ENCODE peak calls at places on chromosomes 16 and 17, in seven cellular contexts. G is NAMALWA; I is nucleus accumbens; S is neural crest cell; T is amniotic stem cell; U is activated naive CD8-positive, alpha-beta T cell treated with anti-CD3 and anti-CD28 coated beads for 36 hours; B is A549. W is an unnamed sample.

GRCh38 chr17:78664476-78665384 is 87.5 kb upstream of the DNAH17 start:
- DNase-seq in T (no peak), I (no peak), G (no peak), S (no peak), B (no peak), U (no peak), W (peak; percentile 52)

GRCh38 chr16:3771513-3771912 is 54.2 kb upstream of the TRAP1 start:
- DNase-seq in S (no peak), U (no peak), I (no peak), T (no peak), G (no peak), B (peak; percentile 40), W (no peak)

GRCh38 chr16:67470314-67470713 is 10.6 kb downstream of the ATP6V0D1 start:
- DNase-seq in B (no peak), G (no peak), T (no peak), U (no peak), I (peak; percentile 91), S (no peak), W (no peak)

GRCh38 chr16:22614271-22614947 is 103.7 kb downstream of the NPIPB5 start:
- DNase-seq in S (no peak), B (peak; percentile 14), I (no peak), T (no peak), U (no peak), G (no peak), W (no peak)

GRCh38 chr17:57697891-57698708 is 47.0 kb downstream of the CCDC182 start:
- DNase-seq in S (no peak), U (peak; percentile 5), B (no peak), I (no peak), G (no peak), T (no peak), W (no peak)

GRCh38 chr17:42422958-42423712 is at the start of gene CAVIN1:
- DNase-seq in T (peak; percentile 98), I (peak; percentile 87), B (peak; percentile 97), S (no peak), U (peak; percentile 23), G (no peak), W (peak; percentile 87)

GRCh38 chr17:81476635-81477034 is 36.0 kb downstream of the ACTG1 start:
- DNase-seq in B (no peak), U (no peak), T (no peak), I (no peak), G (no peak), S (no peak), W (no peak)

GRCh38 chr16:75789237-75789636 is 62.9 kb upstream of the CPHXL start:
- DNase-seq in B (peak; percentile 47), T (peak; percentile 15), U (no peak), S (peak; percentile 28), G (peak; percentile 82), I (no peak), W (no peak)

GRCh38 chr17:62899349-62899748 is 66.7 kb upstream of the TANC2 start:
- DNase-seq in B (no peak), S (no peak), I (no peak), U (no peak), G (no peak), T (no peak), W (no peak)

GRCh38 chr17:78284146-78284545 is 52.7 kb downstream of the TMEM235 start:
- DNase-seq in B (peak; percentile 79), I (no peak), T (no peak), G (no peak), U (no peak), S (no peak), W (no peak)

GRCh38 chr17:76700627-76701470 is 9.9 kb downstream of the MXRA7 start:
- DNase-seq in I (no peak), S (no peak), G (no peak), B (no peak), U (no peak), T (peak; percentile 76), W (peak; percentile 49)

GRCh38 chr16:54957403-54957802 is 26.7 kb downstream of the IRX5 start:
- DNase-seq in B (peak; percentile 47), T (no peak), I (no peak), S (no peak), U (no peak), G (peak; percentile 66), W (no peak)

GRCh38 chr16:76292218-76292617 is 15.0 kb downstream of the CNTNAP4 start:
- DNase-seq in B (no peak), S (no peak), T (no peak), G (no peak), I (no peak), U (no peak), W (no peak)

GRCh38 chr17:56936697-56937322 is 23.0 kb upstream of the TRIM25 start:
- DNase-seq in U (no peak), B (no peak), S (no peak), T (no peak), I (no peak), G (no peak), W (no peak)

GRCh38 chr17:37089998-37090397 is 141.2 kb downstream of the AATF start:
- DNase-seq in B (no peak), G (peak; percentile 16), I (no peak), U (peak; percentile 18), T (no peak), S (no peak), W (peak; percentile 32)

GRCh38 chr16:84600343-84601229 is 17.3 kb downstream of the COTL1 start:
- DNase-seq in B (no peak), I (no peak), S (no peak), T (no peak), G (peak; percentile 88), U (no peak), W (no peak)

GRCh38 chr17:37824534-37825485 is 80.0 kb upstream of the HNF1B start:
- DNase-seq in U (no peak), I (no peak), T (peak; percentile 43), B (peak; percentile 79), G (peak; percentile 69), S (no peak), W (peak; percentile 78)

GRCh38 chr17:34146440-34147043 is 108.5 kb upstream of the CCL2 start:
- DNase-seq in B (peak; percentile 61), T (no peak), G (peak; percentile 55), I (no peak), S (peak; percentile 31), U (peak; percentile 54), W (no peak)

GRCh38 chr17:42809250-42809649 is 10.6 kb downstream of the CNTD1 start:
- DNase-seq in B (peak; percentile 27), I (peak; percentile 8), U (no peak), T (no peak), G (no peak), S (no peak), W (no peak)

GRCh38 chr17:59620518-59621259 is 994 bp downstream of the CLTC start:
- DNase-seq in S (peak; percentile 12), G (peak; percentile 67), I (peak; percentile 6), T (no peak), B (peak; percentile 60), U (peak; percentile 32), W (no peak)

GRCh38 chr17:36506249-36506826 is 19.9 kb downstream of the ZNHIT3 start:
- DNase-seq in I (no peak), G (no peak), T (no peak), B (no peak), S (no peak), U (no peak), W (no peak)

GRCh38 chr16:81437860-81438259 is 6.7 kb upstream of the CMIP start:
- DNase-seq in U (no peak), I (no peak), S (no peak), G (no peak), B (no peak), T (no peak), W (no peak)